ENCODE peak calls at places on chromosomes 4 and X, in four cellular contexts. P, H, N and T are unnamed samples.

GRCh38 chr4:25792200-25792791 is 70.5 kb downstream of the SEL1L3 start:
- DNase-seq in P (peak; percentile 50), H (no peak), N (peak; percentile 51), T (no peak)

GRCh38 chrX:154046262-154046771 is 26.6 kb upstream of the IRAK1 start:
- DNase-seq in P (no peak), H (peak; percentile 84), N (no peak), T (no peak)

GRCh38 chrX:10415704-10416001 is 204.7 kb downstream of the MID1 start:
- DNase-seq in P (no peak), H (peak; percentile 35), N (no peak), T (no peak)

GRCh38 chrX:12865359-12865758 is 1.5 kb upstream of the TLR7 start:
- DNase-seq in P (no peak), H (no peak), N (no peak), T (no peak)

GRCh38 chrX:45743906-45744625 is 543.4 kb upstream of the DIPK2B start:
- DNase-seq in P (no peak), H (no peak), N (no peak), T (no peak)

GRCh38 chr4:7013171-7013570 is 30.0 kb upstream of the TADA2B start:
- DNase-seq in P (peak; percentile 67), H (no peak), N (no peak), T (peak; percentile 27)

GRCh38 chrX:107135076-107135964 is 16.7 kb upstream of the RBM41 start:
- DNase-seq in P (no peak), H (peak; percentile 44), N (peak; percentile 78), T (no peak)

GRCh38 chr4:101282076-101282844 is 65.1 kb downstream of the PPP3CA start:
- DNase-seq in P (no peak), H (no peak), N (no peak), T (no peak)

GRCh38 chrX:125003746-125004446 is 315.8 kb upstream of the TEX13C start:
- DNase-seq in P (no peak), H (no peak), N (no peak), T (no peak)

GRCh38 chr4:151606061-151606460 is 154.7 kb downstream of the GATB start:
- DNase-seq in P (no peak), H (no peak), N (no peak), T (no peak)

GRCh38 chr4:107564326-107564725 is 155.7 kb downstream of the PAPSS1 start:
- DNase-seq in P (no peak), H (peak; percentile 67), N (no peak), T (no peak)

GRCh38 chrX:8971116-8971515 is 62.8 kb downstream of the FAM9B start:
- DNase-seq in P (peak; percentile 10), H (peak; percentile 41), N (peak; percentile 13), T (peak; percentile 8)

GRCh38 chrX:55919367-55920221 is 202.0 kb downstream of the RRAGB start:
- DNase-seq in P (no peak), H (no peak), N (no peak), T (peak; percentile 82)

GRCh38 chr4:3665360-3665891 is 100.8 kb upstream of the ADRA2C start:
- DNase-seq in P (no peak), H (no peak), N (no peak), T (no peak)

GRCh38 chr4:30269850-30270249 is 450.3 kb upstream of the PCDH7 start:
- DNase-seq in P (no peak), H (no peak), N (peak; percentile 43), T (no peak)

GRCh38 chr4:109837014-109837413 is 9.2 kb downstream of the RRH start:
- DNase-seq in P (no peak), H (no peak), N (no peak), T (no peak)

GRCh38 chrX:150790021-150790420 is 96.8 kb downstream of the MTMR1 start:
- DNase-seq in P (no peak), H (no peak), N (no peak), T (no peak)

GRCh38 chr4:173274744-173275143 is 59.4 kb downstream of the HMGB2 start:
- DNase-seq in P (no peak), H (no peak), N (no peak), T (no peak)

GRCh38 chr4:83646538-83646937 is 110.6 kb downstream of the GPAT3 start:
- DNase-seq in P (no peak), H (no peak), N (no peak), T (no peak)

GRCh38 chrX:55167124-55167523 is 53.0 kb upstream of the PAGE5 start:
- DNase-seq in P (no peak), H (no peak), N (peak; percentile 16), T (no peak)

GRCh38 chrX:119343856-119344255 is 55.3 kb upstream of the SLC25A43 start:
- DNase-seq in P (no peak), H (no peak), N (no peak), T (no peak)

GRCh38 chr4:86939737-86940141 is 4.9 kb downstream of the AFF1 start:
- DNase-seq in P (no peak), H (no peak), N (no peak), T (peak; percentile 80)

GRCh38 chr4:138034871-138035270 is 207.3 kb downstream of the SLC7A11 start:
- DNase-seq in P (no peak), H (no peak), N (no peak), T (no peak)

GRCh38 chr4:149754526-149754925 is 61.1 kb downstream of the IQCM start:
- DNase-seq in P (no peak), H (peak; percentile 53), N (no peak), T (no peak)

GRCh38 chr4:52877694-52878093 is 15.6 kb downstream of the RASL11B start:
- DNase-seq in P (no peak), H (no peak), N (no peak), T (no peak)

GRCh38 chr4:161376275-161376674 is 787.5 kb downstream of the FSTL5 start:
- DNase-seq in P (no peak), H (no peak), N (no peak), T (no peak)

GRCh38 chrX:44035576-44035975 is 62.4 kb upstream of the NDP start:
- DNase-seq in P (no peak), H (peak; percentile 23), N (no peak), T (no peak)

GRCh38 chrX:15356444-15356843 is 21.1 kb upstream of the PIGA start:
- DNase-seq in P (no peak), H (no peak), N (no peak), T (no peak)

GRCh38 chr4:42642136-42642797 is 14.6 kb downstream of the ATP8A1 start:
- DNase-seq in P (no peak), H (no peak), N (no peak), T (no peak)

GRCh38 chrX:49993661-49994060 is 71.3 kb downstream of the CLCN5 start:
- DNase-seq in P (no peak), H (no peak), N (no peak), T (no peak)

GRCh38 chr4:153114771-153115321 is 89.4 kb upstream of the TRIM2 start:
- DNase-seq in P (no peak), H (peak; percentile 78), N (peak; percentile 69), T (no peak)

GRCh38 chrX:38627683-38628082 is 66.3 kb downstream of the TSPAN7 start:
- DNase-seq in P (peak; percentile 14), H (peak; percentile 22), N (peak; percentile 22), T (no peak)
- TF ChIP-seq CTCF in P (peak; percentile 52), H (peak; percentile 75), N (peak; percentile 68), T (peak; percentile 84)

GRCh38 chr4:121765941-121766538 is 1.1 kb upstream of the SMIM43 start:
- DNase-seq in P (no peak), H (no peak), N (no peak), T (no peak)

GRCh38 chr4:121769341-121769740 is 4.4 kb upstream of the SMIM43 start:
- DNase-seq in P (no peak), H (no peak), N (no peak), T (no peak)

GRCh38 chr4:121764303-121764701 is 662 bp downstream of the SMIM43 start:
- DNase-seq in P (no peak), H (no peak), N (no peak), T (no peak)

GRCh38 chr4:121764702-121765367 is at the start of gene SMIM43:
- DNase-seq in P (peak; percentile 32), H (no peak), N (no peak), T (peak; percentile 9)

GRCh38 chr4:121765368-121765705 is 373 bp upstream of the SMIM43 start:
- DNase-seq in P (no peak), H (no peak), N (no peak), T (no peak)
- H3K27me3 ChIP-seq in P (no peaks in the 10 kb centered on the region), H (no peaks in the 10 kb centered on the region), N (no peaks in the 10 kb centered on the region), T (peaks cover 2% of the 10 kb centered on the region)

GRCh38 chr4:94232519-94232918 is 24.9 kb downstream of the SMARCAD1 start:
- DNase-seq in P (no peak), H (no peak), N (no peak), T (no peak)

GRCh38 chr4:94235825-94236224 is 28.2 kb downstream of the SMARCAD1 start:
- DNase-seq in P (no peak), H (no peak), N (no peak), T (no peak)

GRCh38 chr4:94240384-94240783 is 32.7 kb downstream of the SMARCAD1 start:
- DNase-seq in P (no peak), H (no peak), N (no peak), T (no peak)

DNA sequence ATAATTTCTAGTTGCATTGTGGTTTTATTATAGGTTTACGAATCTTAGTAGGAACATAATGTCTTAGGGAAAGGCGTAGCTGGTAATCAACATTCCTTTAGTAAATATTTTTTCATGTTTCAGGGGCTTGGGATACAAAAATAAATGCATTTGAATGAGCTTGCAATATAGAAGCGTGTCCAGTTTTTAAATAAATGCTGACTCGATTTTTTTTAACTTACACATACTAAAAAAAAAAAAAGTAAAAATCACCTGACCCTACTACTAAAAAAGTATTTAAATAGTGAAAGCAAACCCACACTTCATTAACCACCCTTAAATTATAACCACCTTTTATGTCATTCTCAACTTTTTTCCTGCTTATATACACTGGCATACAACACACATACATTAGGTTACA is 29.6 kb downstream of the SMARCAD1 start:
- DNase-seq in P (no peak), H (no peak), N (no peak), T (no peak)
- H3K36me3 ChIP-seq in P (peaks cover 77% of the 10 kb centered on the region), H (peaks cover 7% of the 10 kb centered on the region), N (peaks cover 32% of the 10 kb centered on the region), T (peaks cover 4% of the 10 kb centered on the region)

GRCh38 chr4:158208931-158209640 is 1.2 kb upstream of the TMEM144 start:
- DNase-seq in P (no peak), H (no peak), N (no peak), T (no peak)

GRCh38 chr4:158211288-158211687 is 1.0 kb downstream of the TMEM144 start:
- DNase-seq in P (no peak), H (no peak), N (no peak), T (no peak)

DNA sequence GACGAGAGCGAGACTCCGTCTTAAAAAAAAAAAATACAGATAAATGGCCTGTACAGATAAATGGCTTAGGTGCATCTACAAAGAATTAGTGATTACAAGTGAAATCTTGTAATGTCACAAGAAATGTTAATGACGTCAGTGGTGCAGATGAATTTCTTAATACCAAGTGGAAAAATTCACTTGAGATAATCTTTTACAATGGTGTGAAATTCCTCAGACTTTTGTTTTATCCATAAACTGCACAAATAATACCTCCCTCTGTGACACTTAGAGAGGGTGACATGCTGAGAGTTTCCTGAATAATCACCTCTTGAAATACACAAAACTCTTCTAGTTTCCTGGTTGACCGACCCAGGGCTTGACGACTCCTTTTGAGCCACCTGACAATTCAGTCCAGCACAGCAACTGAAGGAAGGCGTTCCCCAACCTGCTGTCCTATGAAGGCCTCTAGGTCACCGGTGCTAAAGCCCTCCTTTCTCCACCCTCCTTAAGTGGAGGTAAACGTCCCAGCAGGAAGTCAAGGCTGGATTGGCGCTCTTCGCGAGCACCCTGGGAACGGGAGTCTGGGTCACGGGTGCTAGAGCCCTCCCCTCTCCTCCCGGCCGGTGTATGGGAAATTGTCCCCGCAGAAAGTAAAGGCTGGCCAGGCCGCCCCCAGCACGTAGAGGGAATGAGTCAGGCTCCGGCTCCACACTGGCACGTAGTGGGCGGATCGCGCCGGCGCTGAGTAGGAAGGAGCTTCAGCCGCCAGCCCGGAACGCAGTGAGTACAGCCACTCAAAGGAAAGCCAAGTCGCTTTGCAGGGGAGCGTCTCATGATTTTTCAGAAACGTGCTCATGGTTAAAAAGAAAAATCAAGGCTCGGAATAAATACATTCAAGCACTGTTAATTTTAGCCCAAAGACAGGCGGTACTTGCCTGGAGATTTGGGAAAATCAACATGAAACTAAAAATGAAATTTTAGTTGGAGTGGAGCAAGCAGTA is at the start of gene TMEM144:
- DNase-seq in P (no peak), H (peak; percentile 93), N (peak; percentile 89), T (peak; percentile 40)
- TF ChIP-seq CTCF in P (no peak), H (no peak), N (peak; percentile 4), T (no peak)